ENCODE peak calls at places on chromosomes 5 and 9, in seven cellular contexts. T is NCI-H1436; F is naive thymus-derived CD8-positive, alpha-beta T cell; L is kidney tubule cell; C is amygdala; Y is AG09309; K is Right ventricle myocardium superior. M is an unnamed sample.

GRCh38 chr9:119811030-119811429 is 441.8 kb upstream of the BRINP1 start:
- DNase-seq in C (no peak), Y (peak), L (peak), T (no peak), K (no peak), F (no peak), M (peak)

GRCh38 chr9:74322661-74323314 is 174.3 kb upstream of the RORB start:
- DNase-seq in K (no peak), Y (no peak), C (no peak), L (no peak), F (no peak), T (peak), M (no peak)

GRCh38 chr5:66710557-66710956 is 114.4 kb downstream of the MAST4 start:
- DNase-seq in L (no peak), Y (no peak), F (no peak), K (no peak), T (no peak), C (no peak), M (no peak)

GRCh38 chr9:129617167-129617566 is 3.7 kb downstream of the C9orf50 start:
- DNase-seq in Y (no peak), F (no peak), K (no peak), C (no peak), L (peak), T (peak), M (peak)

GRCh38 chr9:37969558-37970300 is 65.8 kb upstream of the SLC25A51 start:
- DNase-seq in T (no peak), K (no peak), F (no peak), L (no peak), Y (no peak), C (no peak), M (no peak)

GRCh38 chr5:125154321-125154811 is 407.9 kb upstream of the ZNF608 start:
- DNase-seq in Y (no peak), F (no peak), T (no peak), L (no peak), C (no peak), K (no peak), M (no peak)

GRCh38 chr5:3006526-3006925 is 255.0 kb upstream of the IRX2 start:
- DNase-seq in F (no peak), L (no peak), Y (no peak), T (no peak), K (no peak), C (no peak), M (no peak)

GRCh38 chr9:133485531-133486260 is 6.8 kb upstream of the SLC2A6 start:
- DNase-seq in Y (no peak), T (no peak), F (peak), L (no peak), C (no peak), K (peak), M (no peak)

GRCh38 chr5:67639311-67639710 is 442.7 kb upstream of the CD180 start:
- DNase-seq in T (no peak), L (no peak), K (peak), Y (no peak), C (no peak), F (no peak), M (no peak)

M was measured in H54.